ENCODE peak calls at places on chromosomes 4 and X, in six cellular contexts. X is RWPE1, A is activated gamma-delta T cell treated with Interleukin-2 at 50 U/mL for 16 hours, I is amniotic stem cell, H is SJSA1, W is psoas muscle. V is an unnamed sample.

GRCh38 chr4:136369073-136369472 is 1163.2 kb downstream of the PCDH18 start:
- DNase-seq in X (no peak), A (no peak), I (peak), H (no peak), W (no peak), V (no peak)

GRCh38 chrX:55342533-55343501 is 78.1 kb upstream of the PAGE3 start:
- DNase-seq in X (peak), A (peak), I (no peak), H (no peak), W (no peak), V (no peak)

GRCh38 chrX:40734956-40735317 is 405 bp downstream of the MED14 start:
- DNase-seq in X (no peak), A (peak), I (no peak), H (no peak), W (no peak), V (no peak)

GRCh38 chr4:77015390-77015789 is 60.4 kb downstream of the CCNI start:
- DNase-seq in X (no peak), A (no peak), I (no peak), H (no peak), W (no peak), V (no peak)

GRCh38 chr4:168656055-168656660 is 159.3 kb downstream of the PALLD start:
- DNase-seq in X (peak), A (no peak), I (peak), H (no peak), W (no peak), V (no peak)

GRCh38 chrX:10327651-10328050 is 170.9 kb downstream of the CLCN4 start:
- DNase-seq in X (no peak), A (no peak), I (no peak), H (no peak), W (no peak), V (peak)

GRCh38 chr4:139557506-139558110 is 1.6 kb upstream of the SETD7 start:
- DNase-seq in X (no peak), A (no peak), I (no peak), H (no peak), W (no peak), V (no peak)

GRCh38 chrX:40759374-40759773 is 24.0 kb upstream of the MED14 start:
- DNase-seq in X (no peak), A (no peak), I (no peak), H (no peak), W (no peak), V (no peak)

GRCh38 chrX:130295519-130296314 is 27.0 kb upstream of the ZNF280C start:
- DNase-seq in X (peak), A (no peak), I (no peak), H (no peak), W (no peak), V (no peak)

GRCh38 chr4:41360214-41360910 is 103.6 kb downstream of the UCHL1 start:
- DNase-seq in X (peak), A (no peak), I (no peak), H (peak), W (peak), V (peak)